ENCODE peak calls at places on chromosome 4, in nine cellular contexts. B, E, M, T, G, V, K, P and Q are unnamed samples.
A peak's percentile ranks its signal among the peaks of the same experiment; 100 is the strongest.

GRCh38 chr4:159097785-159098184 is 5.1 kb upstream of the RAPGEF2 start:
- DNase-seq in B (no peak), E (no peak), M (no peak), T (no peak), G (no peak), V (no peak), K (no peak), P (no peak), Q (no peak)

GRCh38 chr4:104447346-104447745 is 47.3 kb downstream of the CXXC4 start:
- DNase-seq in B (no peak), E (no peak), M (no peak), T (no peak), G (no peak), V (no peak), K (no peak), P (no peak), Q (no peak)

GRCh38 chr4:87046111-87046510 is 111.3 kb downstream of the AFF1 start:
- DNase-seq in B (no peak), E (no peak), M (no peak), T (peak; percentile 79), G (no peak), V (no peak), K (no peak), P (no peak), Q (no peak)

GRCh38 chr4:88660446-88661294 is 37.0 kb downstream of the NAP1L5 start:
- DNase-seq in B (no peak), E (no peak), M (no peak), T (peak; percentile 82), G (no peak), V (no peak), K (peak; percentile 22), P (no peak), Q (no peak)

GRCh38 chr4:139767168-139767567 is 101.5 kb downstream of the MGST2 start:
- DNase-seq in B (no peak), E (no peak), M (no peak), T (peak; percentile 48), G (no peak), V (no peak), K (peak; percentile 35), P (no peak), Q (no peak)

GRCh38 chr4:168555437-168555836 is 58.6 kb downstream of the PALLD start:
- DNase-seq in B (no peak), E (no peak), M (no peak), T (no peak), G (no peak), V (no peak), K (no peak), P (no peak), Q (no peak)

GRCh38 chr4:30380404-30380998 is 339.7 kb upstream of the PCDH7 start:
- DNase-seq in B (no peak), E (no peak), M (peak; percentile 15), T (peak; percentile 76), G (peak; percentile 48), V (no peak), K (peak; percentile 79), P (no peak), Q (peak; percentile 33)

GRCh38 chr4:7393491-7394183 is 41.1 kb downstream of the PSAPL1 start:
- DNase-seq in B (no peak), E (peak; percentile 15), M (no peak), T (no peak), G (no peak), V (peak; percentile 44), K (no peak), P (no peak), Q (no peak)